ENCODE peak calls at places on chromosomes 11 and 22, in six cellular contexts. O is HEK293T, P is IMR-90, B is HepG2, M is GM12878, Y is K562. Q is an unnamed sample.

GRCh38 chr22:44718418-44718817 is 16.4 kb downstream of the PRR5 start:
- DNase-seq in O (no peak), P (no peak), B (no peak), M (peak; percentile 56), Y (no peak), Q (no peak)

GRCh38 chr11:119055901-119056300 is 1.1 kb downstream of the HYOU1 start:
- DNase-seq in O (no peak), P (peak; percentile 37), B (peak; percentile 48), M (no peak), Y (no peak), Q (peak; percentile 63)

GRCh38 chr22:46827072-46827780 is 64.8 kb downstream of the TBC1D22A start:
- DNase-seq in O (no peak), P (no peak), B (peak; percentile 37), M (no peak), Y (no peak), Q (no peak)

GRCh38 chr11:79507726-79508125 is 66.9 kb upstream of the TENM4 start:
- DNase-seq in O (no peak), P (no peak), B (no peak), M (no peak), Y (no peak), Q (no peak)

GRCh38 chr22:41382098-41382578 is 396 bp downstream of the TEF start:
- DNase-seq in O (peak; percentile 85), P (no peak), B (no peak), M (no peak), Y (peak; percentile 51), Q (peak; percentile 53)

GRCh38 chr11:69355346-69355940 is 61.5 kb downstream of the MYEOV start:
- DNase-seq in O (no peak), P (no peak), B (no peak), M (no peak), Y (no peak), Q (no peak)

GRCh38 chr22:46036558-46037408 is 59.8 kb upstream of the WNT7B start:
- DNase-seq in O (peak; percentile 49), P (no peak), B (peak; percentile 65), M (no peak), Y (peak; percentile 45), Q (peak; percentile 69)

GRCh38 chr11:132099692-132100091 is 729.3 kb downstream of the NTM start:
- DNase-seq in O (peak; percentile 40), P (no peak), B (no peak), M (no peak), Y (peak; percentile 1), Q (no peak)

GRCh38 chr11:68841718-68842426 is at the start of gene CPT1A:
- DNase-seq in O (peak; percentile 84), P (peak; percentile 66), B (no peak), M (no peak), Y (peak; percentile 78), Q (peak; percentile 71)

GRCh38 chr11:71474141-71474770 is 21.3 kb downstream of the NADSYN1 start:
- DNase-seq in O (no peak), P (no peak), B (no peak), M (no peak), Y (no peak), Q (no peak)

GRCh38 chr22:23695748-23696325 is 5.0 kb downstream of the RGL4 start:
- DNase-seq in O (no peak), P (no peak), B (no peak), M (no peak), Y (no peak), Q (no peak)

GRCh38 chr22:46421272-46421671 is 85.8 kb downstream of the TRMU start:
- DNase-seq in O (no peak), P (no peak), B (no peak), M (peak; percentile 35), Y (no peak), Q (no peak)

GRCh38 chr11:66100272-66101037 is 30.4 kb downstream of the PACS1 start:
- DNase-seq in O (no peak), P (no peak), B (no peak), M (no peak), Y (no peak), Q (peak; percentile 59)
- TF ChIP-seq BHLHE40 in O (no peak), P (no peak), B (no peak), M (peak; percentile 83), Y (no peak), Q (no peak)

DNA sequence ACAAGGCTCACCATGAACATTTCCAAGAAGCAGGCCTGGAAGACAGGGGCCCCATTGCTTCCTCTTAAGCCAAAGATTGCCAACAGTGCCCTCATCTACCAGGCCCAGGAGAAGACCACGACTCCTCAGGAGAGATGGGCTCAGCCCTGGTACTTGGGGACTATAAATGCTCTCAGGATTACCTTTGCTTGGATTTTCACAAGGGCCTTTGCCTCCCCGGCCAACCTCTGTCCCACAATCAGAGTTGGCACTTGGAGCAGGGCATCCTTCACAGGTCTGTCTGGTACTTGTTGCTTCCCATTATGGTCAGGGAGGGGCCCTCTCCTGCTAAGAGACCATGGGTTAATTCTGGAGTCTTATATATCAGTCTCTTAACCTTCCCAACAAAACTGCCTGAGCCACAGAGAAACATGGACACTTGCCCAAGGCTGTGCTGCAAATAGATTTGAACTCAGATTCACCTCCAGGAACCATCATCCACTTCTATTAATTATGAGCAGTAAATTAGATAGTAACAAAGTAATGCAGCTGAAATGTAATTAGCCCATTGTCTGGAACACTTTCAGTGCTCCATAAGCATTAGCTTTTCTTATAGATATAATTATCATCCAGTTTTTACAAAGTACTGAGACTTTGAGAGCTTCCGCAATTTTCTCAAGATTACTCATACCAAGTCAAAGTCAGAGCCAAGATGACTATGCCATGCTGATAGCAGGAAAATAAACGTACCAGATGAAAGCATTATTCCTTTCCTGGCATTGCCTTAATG is 33.5 kb downstream of the POU2AF3 start:
- DNase-seq in O (no peak), P (peak; percentile 45), B (no peak), M (no peak), Y (no peak), Q (no peak)
- TF ChIP-seq BHLHE40 in O (no peak), P (no peak), B (no peak), M (no peak), Y (no peak), Q (no peak)

GRCh38 chr11:1519028-1519736 is 32.6 kb upstream of the MOB2 start:
- DNase-seq in O (no peak), P (no peak), B (no peak), M (no peak), Y (no peak), Q (no peak)

GRCh38 chr11:1516273-1517067 is 29.9 kb upstream of the MOB2 start:
- DNase-seq in O (no peak), P (peak; percentile 61), B (no peak), M (no peak), Y (no peak), Q (no peak)

GRCh38 chr11:1520209-1520986 is 33.8 kb upstream of the MOB2 start:
- DNase-seq in O (no peak), P (no peak), B (no peak), M (no peak), Y (peak; percentile 72), Q (no peak)

GRCh38 chr11:1517117-1518005 is 30.8 kb upstream of the MOB2 start:
- DNase-seq in O (no peak), P (no peak), B (no peak), M (no peak), Y (no peak), Q (no peak)

GRCh38 chr11:1518301-1518700 is 31.7 kb upstream of the MOB2 start:
- DNase-seq in O (no peak), P (no peak), B (no peak), M (no peak), Y (no peak), Q (no peak)
- TF ChIP-seq BHLHE40 in O (no peak), P (no peak), B (no peak), M (no peak), Y (no peak), Q (no peak)

DNA sequence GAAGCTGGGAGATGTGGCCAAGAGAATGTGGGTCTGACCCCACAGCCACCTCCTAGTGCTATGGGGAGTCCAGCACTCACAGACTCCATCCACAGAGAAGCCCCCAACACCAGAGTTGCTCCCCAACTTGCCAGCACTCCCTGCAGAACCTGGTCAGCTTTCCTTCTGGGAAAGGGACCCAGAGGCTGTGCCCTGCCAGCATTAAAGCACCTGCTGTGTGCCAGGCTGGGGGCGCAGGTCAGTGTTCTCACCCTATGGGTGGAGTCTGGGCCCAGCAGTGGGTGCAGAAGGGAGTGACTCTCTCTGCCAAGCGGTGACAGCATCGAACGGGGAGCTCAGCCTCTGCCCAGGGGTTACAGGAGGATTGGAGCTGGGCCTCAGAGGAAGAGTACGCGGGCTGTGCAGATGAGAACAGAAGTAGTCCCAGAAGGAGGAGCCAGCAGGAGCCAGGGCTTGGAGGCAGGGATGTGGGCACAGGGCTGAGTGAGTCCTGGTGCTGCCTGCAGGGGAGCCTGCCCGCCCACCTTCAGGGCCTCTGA is 114.4 kb downstream of the MPPED1 start:
- DNase-seq in O (no peak), P (no peak), B (no peak), M (no peak), Y (no peak), Q (no peak)
- TF ChIP-seq BHLHE40 in O (no peak), P (no peak), B (no peak), M (no peak), Y (no peak), Q (no peak)

GRCh38 chr11:117239295-117239694 is 6.8 kb downstream of the RNF214 start:
- DNase-seq in O (no peak), P (peak; percentile 96), B (no peak), M (no peak), Y (no peak), Q (peak; percentile 37)
- TF ChIP-seq BHLHE40 in O (no peak), P (no peak), B (no peak), M (no peak), Y (no peak), Q (no peak)

DNA sequence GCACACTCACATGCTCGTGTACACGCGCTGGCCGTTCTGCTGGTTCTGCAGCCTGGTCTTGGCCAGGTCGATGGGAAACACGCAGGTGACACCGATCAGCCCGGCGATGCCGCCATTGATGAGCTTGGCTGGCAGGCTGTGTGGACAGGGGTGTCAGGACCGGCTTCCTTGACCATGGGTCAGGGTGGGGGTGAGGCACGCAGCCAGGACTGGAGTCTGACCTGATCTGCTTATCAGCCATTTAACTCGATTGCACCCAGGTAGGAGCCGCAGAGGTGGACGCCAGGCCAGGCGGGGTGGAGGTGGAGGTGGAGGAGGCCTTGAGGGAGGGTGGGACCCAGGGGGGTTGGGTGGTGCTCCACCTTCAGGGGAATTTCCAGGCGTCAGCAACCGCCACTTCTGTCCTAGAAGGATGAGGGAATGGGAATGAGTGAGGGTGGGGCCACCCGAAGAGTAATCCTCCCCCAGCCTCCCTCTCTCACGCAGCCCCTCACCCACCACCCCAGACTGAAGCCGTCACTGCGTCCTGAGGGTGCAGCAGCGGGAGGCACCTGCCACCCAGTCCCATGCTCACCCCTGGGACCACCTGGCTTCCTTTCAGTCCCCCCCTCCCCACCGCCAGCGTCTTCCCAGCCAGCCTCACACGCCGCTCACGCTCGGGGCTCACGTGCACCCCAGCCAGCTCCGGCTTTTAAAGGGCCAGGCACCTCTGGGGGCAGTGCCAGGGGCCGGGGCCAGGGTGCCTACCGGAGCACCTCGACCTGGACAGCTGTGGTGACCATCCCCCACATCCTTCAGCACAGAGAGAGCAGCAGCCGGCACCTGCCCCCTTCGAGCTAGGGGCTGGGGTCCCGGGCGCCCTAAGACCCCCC is 3.1 kb downstream of the SLC25A22 start:
- DNase-seq in O (no peak), P (no peak), B (no peak), M (no peak), Y (no peak), Q (no peak)
- TF ChIP-seq BHLHE40 in O (no peak), P (peak; percentile 92), B (peak; percentile 50), M (peak; percentile 95), Y (peak; percentile 89), Q (peak; percentile 80)

Q was measured in A549.